ENCODE peak calls at places on chromosomes 7 and 10, in seven cellular contexts. I is iris pigment epithelial cell, R is NCI-H1694, J is NCI-H1436 treated with DMSO at 0.1 percent for 48 hours, X is HS-5, S is HL-60, W is T-cell. H is an unnamed sample.

GRCh38 chr7:12769464-12769863 is 82.0 kb downstream of the ARL4A start:
- DNase-seq in I (peak), R (no peak), J (no peak), X (no peak), S (no peak), W (no peak), H (no peak)

GRCh38 chr10:2263556-2263955 is 526.2 kb upstream of the ADARB2 start:
- DNase-seq in I (no peak), R (no peak), J (no peak), X (no peak), S (peak), W (no peak), H (no peak)

GRCh38 chr10:112775892-112776679 is 174.0 kb upstream of the TCF7L2 start:
- DNase-seq in I (no peak), R (no peak), J (peak), X (no peak), S (no peak), W (no peak), H (no peak)

GRCh38 chr10:20870839-20871238 is 26.3 kb downstream of the NEBL start:
- DNase-seq in I (no peak), R (no peak), J (no peak), X (no peak), S (no peak), W (no peak), H (no peak)

GRCh38 chr7:8189615-8190014 is 72.4 kb downstream of the ICA1 start:
- DNase-seq in I (no peak), R (no peak), J (peak), X (no peak), S (no peak), W (no peak), H (no peak)

GRCh38 chr7:88229302-88229870 is 9.5 kb upstream of the SRI start:
- DNase-seq in I (no peak), R (no peak), J (no peak), X (no peak), S (no peak), W (no peak), H (no peak)

GRCh38 chr7:117192108-117192507 is 130.8 kb downstream of the WNT2 start:
- DNase-seq in I (peak), R (no peak), J (no peak), X (no peak), S (no peak), W (no peak), H (no peak)

GRCh38 chr7:93245525-93246432 is 13.6 kb downstream of the VPS50 start:
- DNase-seq in I (peak), R (peak), J (no peak), X (no peak), S (no peak), W (no peak), H (no peak)

GRCh38 chr7:99504281-99504602 is 220 bp upstream of the ZKSCAN5 start:
- DNase-seq in I (no peak), R (peak), J (no peak), X (no peak), S (no peak), W (no peak), H (peak)

GRCh38 chr10:132027423-132027983 is 38.2 kb upstream of the JAKMIP3 start:
- DNase-seq in I (peak), R (no peak), J (no peak), X (peak), S (no peak), W (no peak), H (no peak)

GRCh38 chr10:6838118-6838517 is 258.0 kb upstream of the PRKCQ start:
- DNase-seq in I (no peak), R (no peak), J (no peak), X (no peak), S (peak), W (no peak), H (no peak)

GRCh38 chr7:123763191-123763661 is 14.4 kb upstream of the WASL start:
- DNase-seq in I (no peak), R (no peak), J (no peak), X (no peak), S (no peak), W (no peak), H (no peak)

GRCh38 chr7:45968312-45968711 is 47.2 kb upstream of the IGFBP3 start:
- DNase-seq in I (no peak), R (no peak), J (no peak), X (no peak), S (no peak), W (no peak), H (no peak)

GRCh38 chr7:37112210-37112609 is 336.5 kb downstream of the ELMO1 start:
- DNase-seq in I (no peak), R (no peak), J (no peak), X (no peak), S (no peak), W (no peak), H (no peak)

GRCh38 chr7:143896667-143897066 is 5.3 kb downstream of the TCAF1 start:
- DNase-seq in I (no peak), R (no peak), J (no peak), X (no peak), S (no peak), W (no peak), H (no peak)

GRCh38 chr7:81584667-81585066 is 185.2 kb downstream of the HGF start:
- DNase-seq in I (peak), R (no peak), J (no peak), X (no peak), S (no peak), W (no peak), H (no peak)

GRCh38 chr10:112223725-112224124 is 40.2 kb upstream of the GPAM start:
- DNase-seq in I (no peak), R (no peak), J (no peak), X (no peak), S (no peak), W (no peak), H (no peak)

GRCh38 chr7:130896898-130897514 is 163.0 kb upstream of the KLF14 start:
- DNase-seq in I (peak), R (peak), J (no peak), X (no peak), S (peak), W (peak), H (no peak)

GRCh38 chr7:76086070-76086469 is 38.2 kb downstream of the MDH2 start:
- DNase-seq in I (peak), R (no peak), J (no peak), X (peak), S (no peak), W (no peak), H (no peak)

GRCh38 chr10:96556003-96556402 is 30.8 kb downstream of the TM9SF3 start:
- DNase-seq in I (peak), R (no peak), J (no peak), X (no peak), S (no peak), W (no peak), H (no peak)

GRCh38 chr10:117537436-117537903 is 5.1 kb upstream of the EMX2 start:
- DNase-seq in I (peak), R (no peak), J (no peak), X (no peak), S (no peak), W (no peak), H (no peak)

GRCh38 chr10:29386347-29386999 is 97.6 kb downstream of the LYZL1 start:
- DNase-seq in I (peak), R (no peak), J (no peak), X (no peak), S (no peak), W (no peak), H (no peak)

GRCh38 chr7:326845-327304 is 36.9 kb downstream of the FOXL3 start:
- DNase-seq in I (peak), R (no peak), J (no peak), X (no peak), S (no peak), W (no peak), H (no peak)

GRCh38 chr10:70293169-70293813 is 9.5 kb upstream of the NPFFR1 start:
- DNase-seq in I (no peak), R (no peak), J (no peak), X (no peak), S (no peak), W (no peak), H (no peak)

GRCh38 chr7:127189074-127189473 is 63.7 kb downstream of the GRM8 start:
- DNase-seq in I (no peak), R (no peak), J (no peak), X (no peak), S (no peak), W (no peak), H (no peak)

H was measured in CMK.